ENCODE peak calls at places on chromosome 17, in four cellular contexts. G is AG08395, U is GM10248, P is cerebellum. X is an unnamed sample.

GRCh38 chr17:285751-286422 is 66.7 kb downstream of the RPH3AL start:
- DNase-seq in G (no peak), U (no peak), P (no peak), X (no peak)

GRCh38 chr17:49031965-49032928 is 35.1 kb downstream of the IGF2BP1 start:
- DNase-seq in G (peak), U (peak), P (peak), X (peak)

GRCh38 chr17:742147-742793 is 9.8 kb downstream of the GEMIN4 start:
- DNase-seq in G (no peak), U (no peak), P (no peak), X (no peak)

GRCh38 chr17:15662726-15663125 is 21.4 kb downstream of the TRIM16 start:
- DNase-seq in G (no peak), U (no peak), P (no peak), X (no peak)

GRCh38 chr17:74592087-74592990 is at the start of gene CD300LD:
- DNase-seq in G (no peak), U (no peak), P (no peak), X (no peak)

GRCh38 chr17:48545022-48545376 is at the start of gene HOXB2:
- DNase-seq in G (no peak), U (no peak), P (no peak), X (no peak)

GRCh38 chr17:66398617-66399016 is 96.2 kb downstream of the PRKCA start:
- DNase-seq in G (no peak), U (no peak), P (no peak), X (no peak)

GRCh38 chr17:48711128-48711527 is 11.2 kb downstream of the PRAC1 start:
- DNase-seq in G (peak), U (no peak), P (no peak), X (no peak)

GRCh38 chr17:5826384-5826783 is 242.1 kb upstream of the NLRP1 start:
- DNase-seq in G (no peak), U (no peak), P (no peak), X (no peak)

GRCh38 chr17:9432121-9432866 is 143.3 kb downstream of the STX8 start:
- DNase-seq in G (peak), U (peak), P (no peak), X (no peak)

GRCh38 chr17:21124096-21124495 is 2.7 kb upstream of the DHRS7B start:
- DNase-seq in G (no peak), U (no peak), P (no peak), X (no peak)

GRCh38 chr17:9226794-9227135 is 205.5 kb downstream of the NTN1 start:
- DNase-seq in G (no peak), U (no peak), P (no peak), X (no peak)

GRCh38 chr17:80082403-80083135 is 18.8 kb upstream of the GAA start:
- DNase-seq in G (peak), U (peak), P (peak), X (peak)

GRCh38 chr17:50721194-50722010 is 2.0 kb downstream of the LUC7L3 start:
- DNase-seq in G (peak), U (peak), P (peak), X (peak)